ENCODE peak calls at places on chromosomes 13 and 19, in seven cellular contexts. One of them, this sample, is unnamed.

GRCh38 chr13:20241593-20241992 is 9.5 kb upstream of the GJB6 start:
- DNase-seq in CD4-positive, alpha-beta T cell: no peak
- DNase-seq in ureter: no peak
- DNase-seq in left cardiac atrium: no peak
- DNase-seq in ascending aorta: no peak
- DNase-seq in fibroblast of pulmonary artery: no peak
- DNase-seq in SK-N-MC: no peak
- DNase-seq in this sample: no peak

GRCh38 chr19:45973564-45974338 is at the start of gene NOVA2:
- DNase-seq in CD4-positive, alpha-beta T cell: no peak
- DNase-seq in ureter: no peak
- DNase-seq in left cardiac atrium: peak; percentile 86
- DNase-seq in ascending aorta: peak; percentile 68
- DNase-seq in fibroblast of pulmonary artery: peak; percentile 88
- DNase-seq in SK-N-MC: no peak
- DNase-seq in this sample: no peak

GRCh38 chr13:20193924-20194631 is 1.3 kb upstream of the GJB2 start:
- DNase-seq in CD4-positive, alpha-beta T cell: no peak
- DNase-seq in ureter: no peak
- DNase-seq in left cardiac atrium: no peak
- DNase-seq in ascending aorta: no peak
- DNase-seq in fibroblast of pulmonary artery: no peak
- DNase-seq in SK-N-MC: no peak
- DNase-seq in this sample: no peak

GRCh38 chr13:23212621-23213020 is 31.8 kb downstream of the SGCG start:
- DNase-seq in CD4-positive, alpha-beta T cell: no peak
- DNase-seq in ureter: no peak
- DNase-seq in left cardiac atrium: no peak
- DNase-seq in ascending aorta: no peak
- DNase-seq in fibroblast of pulmonary artery: peak; percentile 7
- DNase-seq in SK-N-MC: no peak
- DNase-seq in this sample: no peak

GRCh38 chr19:44741841-44742352 is 6.6 kb upstream of the BCL3 start:
- DNase-seq in CD4-positive, alpha-beta T cell: no peak
- DNase-seq in ureter: peak; percentile 99
- DNase-seq in left cardiac atrium: peak; percentile 98
- DNase-seq in ascending aorta: peak; percentile 99
- DNase-seq in fibroblast of pulmonary artery: peak; percentile 100
- DNase-seq in SK-N-MC: no peak
- DNase-seq in this sample: no peak

GRCh38 chr19:20247016-20247683 is 80.1 kb downstream of the ZNF486 start:
- DNase-seq in CD4-positive, alpha-beta T cell: peak; percentile 20
- DNase-seq in ureter: peak; percentile 59
- DNase-seq in left cardiac atrium: no peak
- DNase-seq in ascending aorta: no peak
- DNase-seq in fibroblast of pulmonary artery: peak; percentile 18
- DNase-seq in SK-N-MC: no peak
- DNase-seq in this sample: peak; percentile 16

GRCh38 chr19:17275441-17276175 is 6.1 kb upstream of the ANKLE1 start:
- DNase-seq in CD4-positive, alpha-beta T cell: no peak
- DNase-seq in ureter: no peak
- DNase-seq in left cardiac atrium: no peak
- DNase-seq in ascending aorta: no peak
- DNase-seq in fibroblast of pulmonary artery: no peak
- DNase-seq in SK-N-MC: no peak
- DNase-seq in this sample: no peak

GRCh38 chr13:67023088-67023893 is 206.8 kb downstream of the PCDH9 start:
- DNase-seq in CD4-positive, alpha-beta T cell: no peak
- DNase-seq in ureter: no peak
- DNase-seq in left cardiac atrium: no peak
- DNase-seq in ascending aorta: no peak
- DNase-seq in fibroblast of pulmonary artery: peak; percentile 90
- DNase-seq in SK-N-MC: peak; percentile 66
- DNase-seq in this sample: no peak

GRCh38 chr19:7933828-7934725 is 8.1 kb upstream of the CTXN1 start:
- DNase-seq in CD4-positive, alpha-beta T cell: no peak
- DNase-seq in ureter: no peak
- DNase-seq in left cardiac atrium: peak; percentile 33
- DNase-seq in ascending aorta: no peak
- DNase-seq in fibroblast of pulmonary artery: no peak
- DNase-seq in SK-N-MC: no peak
- DNase-seq in this sample: no peak

GRCh38 chr19:48258350-48258749 is 2.6 kb upstream of the CARD8 start:
- DNase-seq in CD4-positive, alpha-beta T cell: no peak
- DNase-seq in ureter: no peak
- DNase-seq in left cardiac atrium: no peak
- DNase-seq in ascending aorta: no peak
- DNase-seq in fibroblast of pulmonary artery: peak; percentile 34
- DNase-seq in SK-N-MC: no peak
- DNase-seq in this sample: no peak

GRCh38 chr19:49338691-49339363 is 3.6 kb downstream of the CD37 start:
- DNase-seq in CD4-positive, alpha-beta T cell: no peak
- DNase-seq in ureter: peak; percentile 90
- DNase-seq in left cardiac atrium: peak; percentile 83
- DNase-seq in ascending aorta: peak; percentile 80
- DNase-seq in fibroblast of pulmonary artery: peak; percentile 44
- DNase-seq in SK-N-MC: no peak
- DNase-seq in this sample: no peak

GRCh38 chr19:40771101-40771539 is 4.2 kb upstream of the MIA start:
- DNase-seq in CD4-positive, alpha-beta T cell: no peak
- DNase-seq in ureter: no peak
- DNase-seq in left cardiac atrium: no peak
- DNase-seq in ascending aorta: no peak
- DNase-seq in fibroblast of pulmonary artery: no peak
- DNase-seq in SK-N-MC: no peak
- DNase-seq in this sample: no peak

This sample was measured in T follicular helper cell.